ENCODE peak calls at places on chromosomes 13 and 19, in ten cellular contexts. I is stomach, J is right lobe of liver, U is ovary, K is K562, C is uterus, R is heart left ventricle, Y is adrenal gland, N is Peyer's patch, D is A549. F is an unnamed sample. For H3K4me1, the result is how much of the 10 kb centered on the place peaks cover.

GRCh38 chr13:29754486-29754806 is 96.0 kb downstream of the UBL3 start:
- DNase-seq in I (no peak), J (no peak), U (no peak), K (peak), C (no peak), R (no peak), Y (no peak), N (no peak), D (no peak), F (peak)

GRCh38 chr19:1000095-1000494 is at the start of gene GRIN3B:
- DNase-seq in I (peak), J (no peak), U (no peak), K (peak), C (peak), R (peak), Y (no peak), N (peak), D (peak), F (peak)

GRCh38 chr19:11377237-11377636 is 2.8 kb downstream of the SWSAP1 start:
- DNase-seq in I (no peak), J (no peak), U (peak), K (peak), C (peak), R (no peak), Y (peak), N (no peak), D (peak), F (peak)

GRCh38 chr19:20367811-20368294 is 197.7 kb downstream of the ZNF737 start:
- DNase-seq in I (peak), J (no peak), U (no peak), K (no peak), C (no peak), R (no peak), Y (no peak), N (no peak), D (no peak), F (peak)

GRCh38 chr13:29677627-29678026 is 82.1 kb upstream of the SLC7A1 start:
- DNase-seq in I (no peak), J (no peak), U (no peak), K (no peak), C (no peak), R (no peak), Y (no peak), N (no peak), D (no peak), F (no peak)

GRCh38 chr19:13574933-13575332 is 68.7 kb upstream of the CACNA1A start:
- DNase-seq in I (no peak), J (no peak), U (no peak), K (peak), C (no peak), R (no peak), Y (no peak), N (no peak), D (peak), F (no peak)

GRCh38 chr19:12778020-12778904 is 2.9 kb upstream of the HOOK2 start:
- DNase-seq in I (peak), J (peak), U (peak), K (peak), C (peak), R (peak), Y (peak), N (peak), D (no peak), F (peak)

GRCh38 chr13:53200498-53201453 is 172.2 kb downstream of the OLFM4 start:
- DNase-seq in I (peak), J (no peak), U (no peak), K (no peak), C (no peak), R (peak), Y (peak), N (no peak), D (no peak), F (peak)

GRCh38 chr13:110156186-110157065 is 150.5 kb downstream of the COL4A1 start:
- DNase-seq in I (no peak), J (peak), U (no peak), K (no peak), C (no peak), R (no peak), Y (no peak), N (no peak), D (no peak), F (no peak)

GRCh38 chr13:109769275-109769674 is 17.1 kb downstream of the IRS2 start:
- DNase-seq in I (no peak), J (no peak), U (no peak), K (no peak), C (no peak), R (no peak), Y (no peak), N (no peak), D (no peak), F (no peak)

GRCh38 chr13:109211616-109212015 is 574.8 kb downstream of the IRS2 start:
- DNase-seq in I (no peak), J (no peak), U (no peak), K (no peak), C (no peak), R (no peak), Y (no peak), N (no peak), D (peak), F (no peak)

GRCh38 chr13:50691682-50692263 is 151.7 kb downstream of the DLEU7 start:
- DNase-seq in I (no peak), J (no peak), U (no peak), K (peak), C (no peak), R (no peak), Y (no peak), N (no peak), D (no peak), F (no peak)

GRCh38 chr13:60139272-60139671 is 24.5 kb downstream of the DIAPH3 start:
- DNase-seq in I (no peak), J (no peak), U (no peak), K (no peak), C (no peak), R (no peak), Y (no peak), N (no peak), D (no peak), F (no peak)

GRCh38 chr19:48424694-48425219 is 21.0 kb upstream of the GRWD1 start:
- DNase-seq in I (no peak), J (no peak), U (no peak), K (peak), C (no peak), R (no peak), Y (no peak), N (no peak), D (peak), F (no peak)

GRCh38 chr13:50580684-50581305 is 262.7 kb downstream of the DLEU7 start:
- DNase-seq in I (no peak), J (no peak), U (no peak), K (no peak), C (no peak), R (peak), Y (no peak), N (no peak), D (no peak), F (no peak)

GRCh38 chr13:50829896-50830295 is 13.6 kb downstream of the DLEU7 start:
- DNase-seq in I (no peak), J (no peak), U (no peak), K (no peak), C (no peak), R (no peak), Y (no peak), N (no peak), D (no peak), F (no peak)

GRCh38 chr13:40172149-40172591 is 494.3 kb downstream of the FOXO1 start:
- DNase-seq in I (no peak), J (no peak), U (no peak), K (no peak), C (no peak), R (no peak), Y (no peak), N (no peak), D (no peak), F (no peak)

GRCh38 chr13:30865131-30866009 is 40.7 kb upstream of the MEDAG start:
- DNase-seq in I (peak), J (peak), U (peak), K (peak), C (peak), R (peak), Y (peak), N (peak), D (peak), F (peak)

GRCh38 chr13:100075700-100076587 is 12.9 kb upstream of the PCCA start:
- DNase-seq in I (no peak), J (peak), U (no peak), K (no peak), C (no peak), R (no peak), Y (no peak), N (no peak), D (no peak), F (no peak)

GRCh38 chr13:26498524-26499208 is 58.8 kb upstream of the WASF3 start:
- DNase-seq in I (no peak), J (no peak), U (no peak), K (no peak), C (no peak), R (no peak), Y (no peak), N (no peak), D (no peak), F (no peak)

DNA sequence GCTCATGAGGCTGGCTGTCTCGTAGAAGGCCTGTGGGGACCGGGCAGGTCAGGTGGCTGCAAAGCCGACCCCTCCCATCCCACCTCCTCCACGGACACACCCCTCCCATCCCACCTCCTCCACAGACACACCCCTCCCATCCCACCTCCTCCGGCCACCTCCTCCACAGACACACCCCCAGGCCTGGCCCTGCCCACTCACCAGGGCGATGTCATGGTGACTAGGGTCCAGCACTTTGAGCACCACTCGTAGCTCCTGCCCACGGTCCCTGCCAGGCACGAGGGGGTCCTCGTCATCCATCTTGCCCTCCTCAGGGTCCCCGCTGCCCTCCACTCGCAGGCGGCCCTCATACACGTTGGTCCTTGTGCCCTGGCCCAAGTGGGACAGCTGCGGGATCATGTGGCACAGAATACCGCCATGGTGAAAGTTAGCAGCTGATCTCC is 18.8 kb downstream of the TYK2 start:
- DNase-seq in I (no peak), J (no peak), U (no peak), K (peak), C (no peak), R (no peak), Y (no peak), N (no peak), D (no peak), F (no peak)
- TF ChIP-seq POLR2A in I (no peak), J (no peak), U (no peak), K (no peak), C (no peak), R (no peak), Y (no peak), N (no peak), D (no peak), F (no peak)

GRCh38 chr19:18361646-18362045 is 21.2 kb downstream of the PGPEP1 start:
- DNase-seq in I (no peak), J (no peak), U (no peak), K (no peak), C (no peak), R (no peak), Y (no peak), N (no peak), D (no peak), F (no peak)
- H3K27ac ChIP-seq in I (no peak), J (no peak), U (no peak), K (no peak), C (no peak), R (no peak), Y (no peak), N (no peak), D (peak), F (no peak)

DNA sequence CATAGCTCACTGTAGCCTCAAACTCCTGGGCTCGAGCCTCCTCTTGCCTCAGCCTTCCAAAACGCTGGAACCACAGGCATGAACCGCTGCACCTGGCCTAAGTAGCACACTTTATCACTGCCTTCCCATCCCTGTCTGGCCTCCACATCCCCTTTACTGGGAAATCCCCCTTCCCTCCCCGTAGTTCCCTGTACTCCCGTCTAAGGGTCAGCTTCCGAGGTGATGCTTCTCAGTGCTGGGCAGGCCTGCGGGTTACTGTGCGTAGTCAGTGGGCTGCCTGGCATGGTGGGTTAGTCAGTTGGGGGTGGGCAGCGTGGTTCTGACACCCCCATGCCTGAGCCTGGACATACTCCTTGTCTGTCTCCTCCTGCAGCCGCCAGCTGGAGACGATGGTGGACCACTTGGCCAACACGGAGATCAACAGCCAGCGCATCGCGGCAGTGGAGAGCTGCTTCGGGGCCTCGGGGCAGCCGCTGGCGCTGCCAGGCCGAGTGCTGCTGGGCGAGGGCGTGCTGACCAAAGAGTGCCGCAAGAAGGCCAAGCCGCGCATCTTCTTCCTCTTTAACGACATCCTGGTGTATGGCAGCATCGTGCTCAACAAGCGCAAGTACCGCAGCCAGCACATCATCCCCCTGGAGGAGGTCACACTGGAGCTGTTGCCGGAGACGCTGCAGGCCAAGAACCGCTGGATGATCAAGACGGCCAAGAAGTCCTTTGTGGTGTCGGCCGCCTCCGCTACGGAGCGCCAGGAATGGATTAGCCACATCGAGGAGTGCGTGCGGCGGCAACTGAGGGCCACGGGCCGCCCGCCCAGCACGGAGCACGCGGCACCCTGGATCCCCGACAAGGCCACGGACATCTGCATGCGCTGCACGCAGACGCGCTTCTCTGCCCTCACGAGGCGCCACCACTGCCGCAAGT is 8.4 kb downstream of the PLEKHF1 start:
- DNase-seq in I (no peak), J (peak), U (no peak), K (no peak), C (no peak), R (no peak), Y (no peak), N (no peak), D (no peak), F (no peak)
- H3K4me1 ChIP-seq in I (half or more), J (under half), U (under half), K (half or more), C (under half), R (half or more), Y (under half), N (under half), D (under half), F (under half)

GRCh38 chr19:45468803-45469131 is 971 bp downstream of the FOSB start:
- DNase-seq in I (peak), J (no peak), U (no peak), K (no peak), C (no peak), R (no peak), Y (no peak), N (peak), D (no peak), F (no peak)

GRCh38 chr19:45469132-45469834 is 1.5 kb downstream of the FOSB start:
- DNase-seq in I (peak), J (peak), U (peak), K (peak), C (peak), R (peak), Y (peak), N (peak), D (peak), F (peak)

GRCh38 chr19:45467115-45467455 is 711 bp upstream of the FOSB start:
- DNase-seq in I (no peak), J (no peak), U (no peak), K (peak), C (no peak), R (no peak), Y (no peak), N (no peak), D (no peak), F (no peak)

GRCh38 chr19:45467456-45468158 is at the start of gene FOSB:
- DNase-seq in I (peak), J (peak), U (peak), K (peak), C (peak), R (peak), Y (peak), N (peak), D (peak), F (peak)

DNA sequence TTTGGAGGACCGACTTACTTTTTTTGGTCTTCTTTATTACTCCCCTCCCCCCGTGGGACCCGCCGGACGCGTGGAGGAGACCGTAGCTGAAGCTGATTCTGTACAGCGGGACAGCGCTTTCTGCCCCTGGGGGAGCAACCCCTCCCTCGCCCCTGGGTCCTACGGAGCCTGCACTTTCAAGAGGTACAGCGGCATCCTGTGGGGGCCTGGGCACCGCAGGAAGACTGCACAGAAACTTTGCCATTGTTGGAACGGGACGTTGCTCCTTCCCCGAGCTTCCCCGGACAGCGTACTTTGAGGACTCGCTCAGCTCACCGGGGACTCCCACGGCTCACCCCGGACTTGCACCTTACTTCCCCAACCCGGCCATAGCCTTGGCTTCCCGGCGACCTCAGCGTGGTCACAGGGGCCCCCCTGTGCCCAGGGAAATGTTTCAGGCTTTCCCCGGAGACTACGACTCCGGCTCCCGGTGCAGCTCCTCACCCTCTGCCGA is 409 bp downstream of the FOSB start:
- DNase-seq in I (peak), J (no peak), U (peak), K (peak), C (peak), R (no peak), Y (peak), N (no peak), D (no peak), F (peak)
- TF ChIP-seq POLR2A in I (no peak), J (no peak), U (no peak), K (peak), C (no peak), R (no peak), Y (no peak), N (no peak), D (no peak), F (no peak)

GRCh38 chr19:49663224-49663623 is 2.4 kb downstream of the IRF3 start:
- DNase-seq in I (no peak), J (no peak), U (no peak), K (no peak), C (no peak), R (peak), Y (no peak), N (no peak), D (no peak), F (no peak)
- H3K27ac ChIP-seq in I (no peak), J (no peak), U (no peak), K (no peak), C (no peak), R (no peak), Y (no peak), N (peak), D (no peak), F (no peak)

DNA sequence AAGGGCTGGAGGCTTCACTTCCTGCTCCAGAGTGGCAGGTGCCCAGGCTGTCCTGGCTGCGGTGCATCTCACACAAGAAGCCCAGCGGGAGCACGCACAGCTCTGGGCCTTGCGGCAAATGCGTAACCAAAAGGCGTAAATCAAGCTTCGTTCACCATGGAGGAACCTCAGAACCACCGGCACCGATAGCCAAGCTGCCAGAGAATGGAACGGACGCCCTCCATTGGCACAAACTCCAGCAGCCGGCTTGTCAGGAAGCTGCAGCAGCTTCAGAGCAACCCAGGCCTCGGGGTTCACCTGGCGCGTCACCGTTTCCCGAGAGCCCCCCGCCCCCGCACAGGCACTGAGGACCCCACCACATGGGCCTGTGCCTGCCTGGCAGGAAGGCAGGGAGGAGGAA is 76.7 kb downstream of the RASA3 start:
- DNase-seq in I (no peak), J (no peak), U (no peak), K (no peak), C (no peak), R (no peak), Y (no peak), N (no peak), D (no peak), F (no peak)
- H3K4me1 ChIP-seq in I (under half), J (under half), U (under half), K (half or more), C (under half), R (under half), Y (under half), N (under half), D (under half), F (under half)

F was measured in thyroid gland.